ENCODE peak calls at places on chromosomes 2 and 18, in five cellular contexts. U is nephron progenitor cell, X is Peyer's patch, Z is A673, W is brain microvascular endothelial cell. M is an unnamed sample.

GRCh38 chr2:202652119-202652518 is 17.4 kb downstream of the FAM117B start:
- DNase-seq in U (no peak), W (no peak), Z (no peak), X (no peak), M (no peak)

GRCh38 chr2:239188536-239188935 is 212.3 kb downstream of the HDAC4 start:
- DNase-seq in X (peak; percentile 39), U (no peak), Z (no peak), W (no peak), M (peak; percentile 76)

GRCh38 chr2:127324635-127325034 is 30.7 kb upstream of the ERCC3 start:
- DNase-seq in U (no peak), X (no peak), W (peak; percentile 34), Z (peak; percentile 66), M (no peak)

GRCh38 chr2:6036211-6036610 is 344.0 kb downstream of the SOX11 start:
- DNase-seq in Z (no peak), W (no peak), U (no peak), X (no peak), M (no peak)

GRCh38 chr2:69789129-69789528 is 40.3 kb upstream of the GMCL1 start:
- DNase-seq in X (no peak), U (peak; percentile 32), W (peak; percentile 98), Z (peak; percentile 10), M (no peak)

GRCh38 chr18:50410894-50411293 is 36.0 kb downstream of the SKA1 start:
- DNase-seq in U (no peak), Z (no peak), W (peak; percentile 26), X (no peak), M (no peak)

GRCh38 chr2:240640939-240641338 is 15.7 kb downstream of the GPR35 start:
- DNase-seq in U (peak; percentile 74), X (peak; percentile 76), Z (peak; percentile 45), W (no peak), M (peak; percentile 86)

GRCh38 chr2:203626952-203627681 is 79.3 kb upstream of the CD28 start:
- DNase-seq in U (no peak), W (peak; percentile 85), Z (no peak), X (no peak), M (no peak)

GRCh38 chr2:65800998-65801397 is 368.6 kb upstream of the SPRED2 start:
- DNase-seq in U (no peak), X (no peak), Z (no peak), W (peak; percentile 12), M (no peak)

GRCh38 chr2:82539222-82539621 is 1919.9 kb downstream of the SUCLG1 start:
- DNase-seq in W (no peak), U (no peak), X (no peak), Z (no peak), M (no peak)

GRCh38 chr2:11540148-11540995 is 6.5 kb downstream of the GREB1 start:
- DNase-seq in U (no peak), W (no peak), Z (no peak), X (no peak), M (no peak)

GRCh38 chr2:133522204-133522603 is 46.1 kb downstream of the NCKAP5 start:
- DNase-seq in X (no peak), W (no peak), U (no peak), Z (no peak), M (no peak)

GRCh38 chr2:133525751-133526467 is 42.4 kb downstream of the NCKAP5 start:
- DNase-seq in W (no peak), Z (peak; percentile 94), U (no peak), X (no peak), M (no peak)

GRCh38 chr2:133523406-133523805 is 44.9 kb downstream of the NCKAP5 start:
- DNase-seq in W (no peak), U (no peak), X (no peak), Z (no peak), M (no peak)

GRCh38 chr2:133525090-133525489 is 43.2 kb downstream of the NCKAP5 start:
- DNase-seq in X (no peak), Z (peak; percentile 63), U (no peak), W (no peak), M (no peak)

GRCh38 chr2:133526468-133526769 is 41.8 kb downstream of the NCKAP5 start:
- DNase-seq in Z (peak; percentile 92), U (no peak), W (no peak), X (no peak), M (no peak)
- TF ChIP-seq CTCF in Z (no peak), U (no peak), W (no peak), X (no peak), M (no peak)

GRCh38 chr2:191846787-191847620 is at the start of gene CAVIN2:
- DNase-seq in U (no peak), Z (peak; percentile 57), W (peak; percentile 82), X (peak; percentile 52), M (no peak)

GRCh38 chr2:191845876-191846786 is 757 bp downstream of the CAVIN2 start:
- DNase-seq in X (no peak), U (no peak), W (no peak), Z (no peak), M (no peak)

GRCh38 chr2:191847764-191848163 is 876 bp upstream of the CAVIN2 start:
- DNase-seq in W (no peak), X (no peak), U (no peak), Z (no peak), M (no peak)

GRCh38 chr2:191844706-191845105 is 2.2 kb downstream of the CAVIN2 start:
- DNase-seq in X (no peak), W (no peak), U (no peak), Z (no peak), M (no peak)

GRCh38 chr2:191845248-191845715 is 1.6 kb downstream of the CAVIN2 start:
- DNase-seq in U (peak; percentile 10), X (no peak), Z (no peak), W (no peak), M (no peak)
- TF ChIP-seq CTCF in U (no peak), X (no peak), Z (no peak), W (no peak), M (no peak)

GRCh38 chr2:199488772-199489400 is 31.1 kb upstream of the SATB2 start:
- DNase-seq in W (peak; percentile 61), Z (peak; percentile 83), U (peak; percentile 64), X (no peak), M (no peak)
- TF ChIP-seq CTCF in W (peak; percentile 95), Z (peak; percentile 86), U (peak; percentile 70), X (no peak), M (peak; percentile 86)

GRCh38 chr2:165803123-165803760 is 9.2 kb upstream of the GALNT3 start:
- DNase-seq in Z (no peak), X (no peak), W (peak; percentile 92), U (no peak), M (no peak)
- TF ChIP-seq CTCF in Z (no peak), X (no peak), W (no peak), U (no peak), M (no peak)

DNA sequence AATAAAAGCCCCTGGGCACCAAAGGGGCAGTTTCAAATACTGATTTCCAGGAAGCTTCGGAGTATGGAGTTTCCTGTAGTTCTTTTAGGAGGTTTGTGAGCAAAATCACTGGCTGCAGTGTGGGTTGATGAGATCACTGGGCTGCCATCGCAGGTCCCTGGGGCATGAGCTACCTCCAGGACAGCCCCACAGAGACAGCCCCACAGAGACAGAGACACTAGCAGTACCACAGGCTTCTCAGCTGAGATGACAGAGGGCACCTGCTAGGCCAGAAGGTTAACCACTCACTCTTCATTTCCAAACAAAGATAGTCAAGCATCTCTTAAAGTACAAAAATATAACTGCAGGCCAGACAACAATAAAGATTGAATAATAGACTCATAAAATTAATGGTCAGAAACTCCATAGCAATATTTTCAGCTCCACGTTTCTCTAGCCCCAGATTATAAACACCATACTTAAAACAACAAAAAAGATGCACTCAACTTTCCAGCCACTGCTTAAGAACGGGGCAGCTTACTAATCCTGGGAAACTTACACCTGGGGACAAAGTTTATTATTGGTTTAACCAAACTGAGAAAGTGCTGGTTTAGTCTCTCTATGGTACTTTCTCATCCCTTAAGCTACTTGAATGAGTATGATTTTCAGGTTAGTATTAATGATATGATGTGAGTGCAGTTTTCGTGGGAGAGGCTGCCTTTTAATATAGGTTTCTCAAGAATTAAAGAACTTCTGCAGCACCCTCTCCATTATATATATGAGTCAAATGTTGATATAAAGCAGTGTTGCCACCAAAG is 11.6 kb downstream of the AFF3 start:
- DNase-seq in U (no peak), Z (no peak), W (no peak), X (no peak), M (no peak)
- TF ChIP-seq CTCF in U (no peak), Z (no peak), W (no peak), X (no peak), M (no peak)

GRCh38 chr2:174362949-174363348 is 28.2 kb downstream of the SP9 start:
- DNase-seq in Z (no peak), U (no peak), W (no peak), X (no peak), M (no peak)
- TF ChIP-seq CTCF in Z (no peak), U (no peak), W (no peak), X (no peak), M (no peak)